ENCODE peak calls at places on chromosomes 6 and 20, in nine cellular contexts. R, E, N, O, L, T, Q, J and Y are unnamed samples.

GRCh38 chr6:70620746-70621145 is 46.9 kb upstream of the SMAP1 start:
- DNase-seq in E (no peak), O (no peak), T (no peak), Q (no peak), L (no peak), J (no peak), N (no peak), R (no peak), Y (no peak)

GRCh38 chr6:84344005-84344404 is 116.6 kb upstream of the CEP162 start:
- DNase-seq in T (no peak), J (no peak), O (no peak), Q (no peak), N (no peak), L (no peak), R (no peak), E (no peak), Y (no peak)

GRCh38 chr6:167806061-167806700 is 20.5 kb upstream of the AFDN start:
- DNase-seq in L (no peak), Q (no peak), J (no peak), T (no peak), N (no peak), O (no peak), R (no peak), E (no peak), Y (no peak)

GRCh38 chr6:156849806-156850205 is 72.6 kb downstream of the ARID1B start:
- DNase-seq in Q (no peak), E (no peak), J (no peak), O (no peak), T (no peak), N (no peak), L (no peak), R (no peak), Y (no peak)

GRCh38 chr6:35727206-35727934 is 9.5 kb upstream of the ARMC12 start:
- DNase-seq in E (no peak), R (no peak), T (peak), Q (no peak), O (peak), L (peak), J (no peak), N (peak), Y (peak)

GRCh38 chr6:118685823-118686449 is 34.5 kb upstream of the CEP85L start:
- DNase-seq in Q (no peak), J (no peak), R (no peak), E (no peak), O (peak), L (no peak), N (no peak), T (no peak), Y (no peak)

GRCh38 chr6:170033666-170034065 is 257.2 kb downstream of the DLL1 start:
- DNase-seq in N (no peak), R (no peak), Q (no peak), E (no peak), O (no peak), J (no peak), L (no peak), T (no peak), Y (no peak)

GRCh38 chr6:2086328-2087008 is 158.9 kb downstream of the GMDS start:
- DNase-seq in O (no peak), J (no peak), E (peak), T (no peak), R (no peak), N (no peak), L (no peak), Q (no peak), Y (peak)

GRCh38 chr20:5181955-5182354 is 55.1 kb downstream of the CDS2 start:
- DNase-seq in E (no peak), J (no peak), O (peak), R (no peak), T (peak), Q (no peak), L (no peak), N (peak), Y (no peak)

GRCh38 chr6:65776332-65776731 is 69.3 kb upstream of the EYS start:
- DNase-seq in O (peak), Q (no peak), T (no peak), J (no peak), R (no peak), E (no peak), L (no peak), N (peak), Y (peak)

GRCh38 chr6:70103798-70104197 is 199.1 kb downstream of the COL9A1 start:
- DNase-seq in J (peak), O (peak), Q (no peak), R (no peak), T (no peak), L (no peak), E (no peak), N (peak), Y (no peak)

GRCh38 chr6:104711371-104711770 is 148.3 kb downstream of the HACE1 start:
- DNase-seq in T (peak), O (peak), Q (no peak), L (peak), E (no peak), R (peak), N (peak), J (no peak), Y (no peak)

GRCh38 chr20:12788936-12789335 is 219.8 kb upstream of the SPTLC3 start:
- DNase-seq in R (no peak), N (no peak), O (no peak), J (no peak), T (no peak), L (no peak), E (no peak), Q (no peak), Y (no peak)

GRCh38 chr20:37821691-37822655 is 81.0 kb upstream of the VSTM2L start:
- DNase-seq in N (no peak), E (peak), L (no peak), R (peak), Q (no peak), O (peak), J (no peak), T (no peak), Y (no peak)

GRCh38 chr20:50508171-50508761 is 1.9 kb upstream of the PTPN1 start:
- DNase-seq in N (no peak), E (no peak), R (no peak), J (no peak), Q (no peak), T (no peak), L (no peak), O (no peak), Y (no peak)

GRCh38 chr6:20700375-20700774 is 166.1 kb downstream of the CDKAL1 start:
- DNase-seq in E (no peak), N (no peak), L (no peak), O (no peak), Q (no peak), J (no peak), T (no peak), R (no peak), Y (no peak)

GRCh38 chr6:37049990-37050853 is 44.8 kb downstream of the FGD2 start:
- DNase-seq in R (no peak), L (peak), N (no peak), Q (peak), T (no peak), E (no peak), J (no peak), O (no peak), Y (no peak)

GRCh38 chr20:57397004-57397692 is 6.0 kb downstream of the RBM38 start:
- DNase-seq in L (no peak), O (no peak), J (no peak), E (no peak), R (no peak), T (no peak), Q (no peak), N (no peak), Y (no peak)

GRCh38 chr6:157661652-157662051 is 161.4 kb upstream of the SNX9 start:
- DNase-seq in T (no peak), J (no peak), N (no peak), Q (no peak), O (no peak), R (no peak), L (no peak), E (no peak), Y (no peak)

GRCh38 chr6:49668083-49668511 is 31.5 kb upstream of the RHAG start:
- DNase-seq in Q (no peak), N (peak), E (no peak), O (peak), J (no peak), L (no peak), T (no peak), R (no peak), Y (no peak)

GRCh38 chr20:9838035-9838377 is 870 bp downstream of the PAK5 start:
- DNase-seq in O (no peak), R (no peak), Q (no peak), J (no peak), L (no peak), E (no peak), N (peak), T (no peak), Y (no peak)
- H3K4me3 ChIP-seq in O (no peak), R (peak), Q (no peak), J (no peak), L (no peak), E (no peak), N (peak), T (no peak), Y (peak)

GRCh38 chr6:30686908-30687658 is 638 bp upstream of the PPP1R18 start:
- DNase-seq in J (no peak), N (peak), E (peak), T (peak), R (peak), O (peak), Q (peak), L (peak), Y (peak)

GRCh38 chr6:30684386-30685156 is 1.9 kb downstream of the PPP1R18 start:
- DNase-seq in J (no peak), R (no peak), T (peak), E (no peak), N (no peak), Q (peak), L (no peak), O (peak), Y (peak)

GRCh38 chr6:30685977-30686907 is at the start of gene PPP1R18:
- DNase-seq in O (peak), Q (peak), J (no peak), R (no peak), L (peak), T (peak), N (peak), E (no peak), Y (peak)

GRCh38 chr6:30683980-30684338 is 2.5 kb downstream of the PPP1R18 start:
- DNase-seq in N (no peak), T (peak), E (no peak), R (no peak), Q (no peak), L (no peak), J (no peak), O (no peak), Y (no peak)

DNA sequence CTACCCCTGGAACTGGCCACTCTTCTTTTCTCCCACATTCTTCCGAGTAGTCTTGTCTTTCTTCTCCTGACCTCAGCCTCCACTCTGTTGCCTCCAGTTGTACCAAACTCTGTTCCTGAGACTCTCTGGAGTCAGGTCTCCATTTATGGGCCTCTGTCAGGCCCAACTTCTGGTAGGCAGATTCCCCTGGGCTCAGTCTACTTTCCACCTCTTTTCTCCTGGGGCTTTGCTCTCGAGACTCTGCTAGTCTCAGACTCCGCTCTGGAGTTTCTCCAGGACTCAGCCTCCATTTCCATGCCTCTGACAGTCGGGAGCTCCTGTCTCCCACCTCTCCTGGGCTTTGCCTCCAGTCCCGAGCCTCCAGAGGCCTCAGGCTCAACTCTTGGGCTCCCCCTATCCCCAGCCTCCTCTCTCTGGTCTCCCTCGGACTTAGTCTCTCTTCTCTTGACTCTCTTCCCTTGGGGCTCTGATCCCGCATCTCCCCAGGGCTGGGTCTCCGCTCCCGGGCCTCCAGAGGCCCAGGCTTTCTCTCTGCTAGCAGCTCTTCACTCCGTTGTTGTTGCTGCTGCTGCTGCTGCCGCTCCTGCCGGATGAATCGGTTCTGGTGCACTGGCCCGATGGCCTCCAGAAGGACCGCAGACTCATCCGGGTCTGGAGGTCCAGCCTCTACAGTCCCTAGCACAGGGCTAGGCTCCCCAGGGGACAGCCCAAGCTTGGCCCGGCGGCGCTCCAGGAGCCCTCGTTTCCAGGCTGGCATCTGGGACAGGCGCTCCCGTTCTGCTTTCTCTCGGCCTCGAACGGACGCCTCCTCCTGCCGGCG is 1.1 kb downstream of the PPP1R18 start:
- DNase-seq in E (no peak), T (peak), R (no peak), N (no peak), L (no peak), O (no peak), Q (no peak), J (no peak), Y (no peak)
- H3K4me3 ChIP-seq in E (peak), T (peak), R (peak), N (peak), L (peak), O (peak), Q (peak), J (peak), Y (peak)

DNA sequence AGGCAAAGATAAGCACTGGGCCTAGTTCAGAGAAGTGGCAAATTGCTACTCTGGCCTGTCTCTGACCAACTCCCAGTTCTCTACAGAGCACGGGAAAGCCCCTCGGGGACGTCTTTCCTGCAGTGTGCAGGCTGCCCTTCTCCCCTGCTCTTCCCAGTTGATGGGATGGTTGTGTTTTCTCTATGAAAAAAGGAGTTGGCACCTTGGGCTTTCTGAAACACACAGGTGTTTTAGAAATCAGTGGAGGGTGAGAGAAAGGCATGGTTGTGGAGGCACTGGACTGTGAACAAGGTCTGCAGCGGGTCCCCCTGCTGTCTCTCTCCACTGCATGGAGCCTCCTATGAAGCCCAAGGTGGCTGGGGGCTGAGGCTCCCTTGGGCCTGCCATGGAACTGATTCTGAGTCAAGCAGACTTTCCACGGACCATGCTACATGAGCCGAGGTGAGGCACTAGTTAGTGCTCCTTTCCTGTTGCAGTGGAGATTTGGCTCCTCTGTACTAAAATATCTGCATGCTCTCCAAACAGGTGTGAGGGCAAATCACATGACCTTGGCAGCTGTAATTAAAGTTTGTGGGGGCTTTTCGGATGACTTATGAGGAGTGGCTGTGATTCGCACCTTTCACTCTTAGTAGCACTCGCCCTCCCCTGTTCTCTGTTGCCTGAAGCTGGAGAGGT is 16.3 kb downstream of the GTSF1L start:
- DNase-seq in N (no peak), E (no peak), L (no peak), O (no peak), T (no peak), Q (no peak), J (no peak), R (no peak), Y (no peak)
- H3K4me3 ChIP-seq in N (no peak), E (no peak), L (no peak), O (no peak), T (no peak), Q (no peak), J (no peak), R (no peak), Y (no peak)

DNA sequence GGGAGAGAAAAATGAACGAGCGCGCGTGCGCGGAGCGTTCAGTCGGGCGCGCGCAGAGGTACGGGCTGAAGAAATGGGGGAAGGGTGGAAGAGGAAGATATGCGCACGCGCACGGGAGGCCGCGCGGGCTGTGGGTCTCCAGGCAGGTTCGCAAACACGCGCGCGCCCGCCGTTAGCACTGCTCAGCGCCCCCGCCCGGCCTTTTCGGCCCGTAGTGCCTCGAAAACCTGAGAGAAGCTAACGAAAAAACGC is 393 bp downstream of the BCLAF1 start:
- DNase-seq in E (no peak), R (peak), J (peak), O (peak), L (peak), T (peak), N (peak), Q (peak), Y (peak)
- H3K4me3 ChIP-seq in E (peak), R (peak), J (peak), O (peak), L (peak), T (peak), N (peak), Q (peak), Y (peak)

GRCh38 chr6:39310542-39310941 is 3.7 kb downstream of the KCNK17 start:
- DNase-seq in O (no peak), J (no peak), E (no peak), R (no peak), Q (no peak), T (no peak), L (no peak), N (no peak), Y (no peak)

GRCh38 chr6:39312912-39313525 is 1.2 kb downstream of the KCNK17 start:
- DNase-seq in L (no peak), N (no peak), R (no peak), T (no peak), E (no peak), O (no peak), J (no peak), Q (no peak), Y (no peak)

GRCh38 chr6:39317256-39317655 is 3.0 kb upstream of the KCNK17 start:
- DNase-seq in Q (no peak), L (no peak), T (no peak), E (no peak), R (no peak), J (no peak), O (no peak), N (no peak), Y (no peak)

GRCh38 chr6:39313526-39314272 is 520 bp downstream of the KCNK17 start:
- DNase-seq in J (no peak), R (no peak), T (no peak), O (no peak), E (no peak), L (no peak), N (no peak), Q (no peak), Y (no peak)

GRCh38 chr6:39314273-39314790 is at the start of gene KCNK17:
- DNase-seq in T (no peak), E (no peak), Q (no peak), J (no peak), N (no peak), O (no peak), L (no peak), R (no peak), Y (no peak)
- H3K4me3 ChIP-seq in T (no peak), E (no peak), Q (no peak), J (no peak), N (peak), O (no peak), L (peak), R (no peak), Y (no peak)